ENCODE peak calls at places on chromosomes 1 and 21, in eight cellular contexts. X is glutamatergic neuron; Q is activated T-cell treated with anti-CD3 and anti-CD28 coated beads, Interleukin-2, amount 50 U/mL, for 72 hours; M is T follicular helper cell; R is brain pericyte; F is stimulated activated CD4-positive, alpha-beta T cell treated with anti-CD3 and anti-CD28 coated beads, Interleukin-12 subunit alpha, Interleukin-12 subunit beta, amount 100 ng/mL, for 4 hours; T is Karpas-422; I is body of pancreas. C is an unnamed sample.

GRCh38 chr21:33244781-33245105 is 15.0 kb downstream of the IFNAR2 start:
- DNase-seq in M (no peak), I (no peak), Q (no peak), R (no peak), T (no peak), X (no peak), F (no peak), C (no peak)

GRCh38 chr1:175062339-175062738 is 5.3 kb upstream of the TNN start:
- DNase-seq in F (no peak), X (no peak), R (no peak), T (no peak), M (no peak), I (no peak), Q (no peak), C (no peak)

GRCh38 chr1:64745181-64745985 is 508 bp downstream of the RAVER2 start:
- DNase-seq in I (peak), F (peak), R (no peak), X (no peak), Q (no peak), T (no peak), M (no peak), C (no peak)

GRCh38 chr1:3657578-3658230 is 5.4 kb downstream of the TP73 start:
- DNase-seq in F (no peak), R (no peak), I (no peak), T (no peak), X (peak), M (no peak), Q (no peak), C (no peak)

GRCh38 chr1:94887603-94888171 is 39.2 kb downstream of the CNN3 start:
- DNase-seq in R (no peak), M (no peak), X (no peak), F (no peak), T (no peak), Q (no peak), I (no peak), C (no peak)

GRCh38 chr1:9510130-9510529 is 29.1 kb upstream of the SLC25A33 start:
- DNase-seq in X (no peak), R (no peak), Q (no peak), F (no peak), T (no peak), M (no peak), I (no peak), C (no peak)

GRCh38 chr1:162196387-162196786 is 126.9 kb downstream of the NOS1AP start:
- DNase-seq in F (no peak), R (no peak), X (no peak), T (no peak), I (no peak), Q (no peak), M (no peak), C (no peak)

GRCh38 chr1:169722784-169723183 is 11.1 kb downstream of the SELE start:
- DNase-seq in R (no peak), F (no peak), T (no peak), M (no peak), X (no peak), I (no peak), Q (no peak), C (no peak)

GRCh38 chr1:2435746-2436355 is 23.5 kb upstream of the PEX10 start:
- DNase-seq in Q (no peak), M (no peak), T (no peak), X (no peak), F (no peak), R (no peak), I (no peak), C (no peak)

GRCh38 chr1:242723044-242723742 is 198.7 kb upstream of the PLD5 start:
- DNase-seq in I (no peak), T (no peak), F (no peak), X (no peak), R (no peak), M (no peak), Q (no peak), C (no peak)

GRCh38 chr1:155591770-155592169 is 18.2 kb upstream of the MSTO1 start:
- DNase-seq in X (no peak), Q (peak), T (peak), I (peak), F (no peak), R (no peak), M (no peak), C (peak)

GRCh38 chr1:108316545-108316944 is 72.7 kb upstream of the NBPF4 start:
- DNase-seq in T (no peak), M (no peak), R (no peak), X (no peak), F (no peak), I (no peak), Q (no peak), C (no peak)

GRCh38 chr1:212108187-212108586 is 72.6 kb downstream of the DTL start:
- DNase-seq in M (no peak), X (no peak), F (no peak), I (no peak), T (no peak), Q (no peak), R (no peak), C (no peak)

GRCh38 chr21:44969965-44970755 is 30.3 kb downstream of the SLX9 start:
- DNase-seq in T (no peak), I (no peak), M (no peak), X (no peak), Q (no peak), R (no peak), F (no peak), C (no peak)

GRCh38 chr1:97144527-97144926 is 422.9 kb downstream of the PTBP2 start:
- DNase-seq in M (no peak), X (no peak), Q (no peak), F (no peak), I (no peak), T (no peak), R (peak), C (no peak)

GRCh38 chr1:153742411-153743142 is 14.7 kb downstream of the INTS3 start:
- DNase-seq in T (peak), M (no peak), F (no peak), Q (no peak), I (peak), R (no peak), X (no peak), C (no peak)

GRCh38 chr1:18644469-18645171 is 14.0 kb downstream of the PAX7 start:
- DNase-seq in Q (no peak), R (no peak), X (no peak), F (no peak), M (no peak), I (no peak), T (no peak), C (no peak)

GRCh38 chr1:28552482-28553228 is at the start of gene TRNAU1AP:
- DNase-seq in R (peak), T (peak), M (peak), Q (peak), X (peak), I (peak), F (peak), C (peak)

GRCh38 chr1:15154480-15155036 is 1.0 kb downstream of the TMEM51 start:
- DNase-seq in I (peak), F (no peak), R (no peak), M (no peak), X (peak), T (no peak), Q (no peak), C (no peak)

GRCh38 chr1:234980657-234981396 is 147.8 kb downstream of the TOMM20 start:
- DNase-seq in M (peak), F (peak), T (no peak), R (no peak), X (no peak), Q (peak), I (peak), C (peak)

GRCh38 chr1:26363549-26364448 is 8.8 kb downstream of the ZNF683 start:
- DNase-seq in I (peak), Q (peak), F (peak), T (peak), R (no peak), X (peak), M (peak), C (peak)

GRCh38 chr1:205817988-205818387 is 5.0 kb upstream of the SLC41A1 start:
- DNase-seq in Q (no peak), T (no peak), F (no peak), I (no peak), X (no peak), M (no peak), R (no peak), C (no peak)

C was measured in globus pallidus.